ENCODE peak calls at places on chromosomes 6 and 20, in eight cellular contexts. S is CD8-positive, alpha-beta memory T cell; L is Panc1; R is right atrium auricular region; Z is ascending aorta; E is ovary; T is testis; O is CD4-positive, alpha-beta T cell. D is an unnamed sample.

GRCh38 chr20:8215516-8215915 is 83.5 kb downstream of the PLCB1 start:
- DNase-seq in Z (no peak), T (no peak), S (no peak), L (no peak), O (no peak), E (no peak), R (no peak), D (no peak)

GRCh38 chr6:131059486-131059885 is 3.6 kb downstream of the EPB41L2 start:
- DNase-seq in O (no peak), E (no peak), L (peak; percentile 64), R (no peak), T (no peak), Z (no peak), S (no peak), D (no peak)

GRCh38 chr6:157481189-157481864 is 100.3 kb downstream of the ZDHHC14 start:
- DNase-seq in S (no peak), O (no peak), L (no peak), E (no peak), T (no peak), R (no peak), Z (no peak), D (no peak)

GRCh38 chr20:31569163-31570020 is 35.7 kb upstream of the ID1 start:
- DNase-seq in Z (no peak), O (peak; percentile 52), E (peak; percentile 69), S (peak; percentile 71), T (peak; percentile 61), L (no peak), R (no peak), D (peak; percentile 64)

GRCh38 chr6:53588816-53589509 is 44.1 kb upstream of the GCLC start:
- DNase-seq in L (no peak), E (no peak), O (no peak), Z (no peak), S (no peak), T (no peak), R (no peak), D (no peak)

GRCh38 chr20:50691585-50692552 is 527 bp upstream of the RIPOR3 start:
- DNase-seq in L (no peak), E (no peak), Z (no peak), R (no peak), S (no peak), O (no peak), T (peak; percentile 80), D (no peak)

GRCh38 chr6:140956567-140957306 is 1176.0 kb upstream of the GJE1 start:
- DNase-seq in S (no peak), Z (no peak), O (no peak), E (no peak), R (no peak), T (no peak), L (no peak), D (no peak)

GRCh38 chr6:83868639-83869038 is 9.2 kb downstream of the CYB5R4 start:
- DNase-seq in R (no peak), O (no peak), L (no peak), E (no peak), S (no peak), Z (no peak), T (no peak), D (no peak)

GRCh38 chr20:36645998-36646397 is at the start of gene SLA2:
- DNase-seq in S (peak; percentile 82), R (no peak), L (no peak), Z (no peak), T (no peak), E (no peak), O (peak; percentile 63), D (peak; percentile 25)

DNA sequence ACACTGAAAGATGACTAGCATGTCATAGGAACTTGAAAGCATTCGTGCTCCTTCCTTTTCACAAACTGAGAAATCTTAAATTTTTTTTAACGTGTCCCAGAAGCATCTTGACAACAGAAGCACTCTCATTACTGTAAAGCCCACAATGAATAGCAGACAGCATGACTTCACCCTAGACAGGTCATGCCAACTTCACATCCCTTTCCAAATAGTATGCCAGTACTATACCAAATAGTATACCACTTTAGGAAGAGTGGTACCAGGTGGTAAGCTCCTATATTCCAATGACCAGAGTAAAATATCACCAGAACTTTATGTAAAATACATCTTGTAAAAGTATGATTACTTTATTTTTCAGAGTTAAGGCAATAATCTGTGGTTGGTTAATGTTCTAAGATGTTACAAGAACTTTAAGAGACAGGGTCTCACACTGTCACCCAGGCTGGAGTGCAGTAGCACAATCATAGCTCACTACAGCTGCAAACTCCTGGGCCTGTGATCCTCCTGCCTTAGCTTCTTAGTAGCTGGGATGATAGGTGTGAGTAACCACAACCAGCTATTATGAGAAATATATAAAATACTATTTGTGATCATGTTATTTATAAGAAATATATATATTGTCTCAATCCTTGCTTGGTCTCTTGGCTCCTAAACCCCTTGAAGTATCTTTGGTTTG is 15.7 kb downstream of the SOD2 start:
- DNase-seq in E (no peak), R (no peak), L (no peak), S (no peak), O (no peak), T (no peak), Z (no peak), D (no peak)
- H3K27ac ChIP-seq in E (no peak overlapping the region), R (no peak overlapping the region), L (no peak overlapping the region), S (no peak overlapping the region), O (no peak overlapping the region), T (no peak overlapping the region), Z (no peak overlapping the region), D (no peak overlapping the region)

GRCh38 chr6:41636803-41637178 is 1.5 kb upstream of the MDFI start:
- DNase-seq in E (peak; percentile 34), S (no peak), T (no peak), R (no peak), Z (no peak), L (no peak), O (no peak), D (peak; percentile 59)
- H3K27ac ChIP-seq in E (no peak overlapping the region), S (no peak overlapping the region), T (no peak overlapping the region), R (no peak overlapping the region), Z (no peak overlapping the region), L (no peak overlapping the region), O (no peak overlapping the region), D (no peak overlapping the region)

DNA sequence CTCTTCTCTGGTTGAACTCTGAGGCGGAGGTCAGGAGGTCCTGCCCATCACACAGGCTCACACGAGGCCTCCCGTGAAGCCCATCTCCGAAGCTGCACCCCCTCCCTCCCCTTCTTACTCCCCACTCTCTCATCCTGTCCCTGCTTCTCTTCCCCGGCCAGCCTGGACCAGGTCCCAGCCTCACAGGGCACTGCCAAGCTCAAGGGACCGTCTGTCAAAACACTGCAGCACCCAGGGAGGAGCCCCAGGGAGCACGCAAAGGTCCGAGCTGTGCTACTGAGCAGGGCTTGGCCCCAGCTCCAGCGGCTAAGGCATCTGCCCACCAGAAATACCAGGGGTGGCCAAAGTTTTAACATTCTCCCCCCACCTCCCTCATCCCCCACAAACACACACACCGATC is 70.0 kb downstream of the PSMG4 start:
- DNase-seq in O (no peak), R (no peak), Z (no peak), L (no peak), T (no peak), S (no peak), E (no peak), D (no peak)
- H3K27ac ChIP-seq in O (no peak overlapping the region), R (no peak overlapping the region), Z (no peak overlapping the region), L (no peak overlapping the region), T (no peak overlapping the region), S (no peak overlapping the region), E (no peak overlapping the region), D (no peak overlapping the region)

GRCh38 chr20:62336775-62337557 is 30.1 kb downstream of the LAMA5 start:
- DNase-seq in O (no peak), E (no peak), S (no peak), R (no peak), L (no peak), Z (no peak), T (no peak), D (no peak)
- H3K27ac ChIP-seq in O (no peak overlapping the region), E (no peak overlapping the region), S (no peak overlapping the region), R (no peak overlapping the region), L (no peak overlapping the region), Z (no peak overlapping the region), T (no peak overlapping the region), D (no peak overlapping the region)

GRCh38 chr6:33633084-33633461 is 12.0 kb downstream of the ITPR3 start:
- DNase-seq in T (no peak), Z (no peak), E (peak; percentile 30), O (no peak), L (no peak), S (no peak), R (no peak), D (no peak)
- H3K27ac ChIP-seq in T (peak overlapping the region; percentile 39), Z (peak overlapping the region; percentile 27), E (peak overlapping the region; percentile 61), O (no peak overlapping the region), L (peak overlapping the region; percentile 72), S (no peak overlapping the region), R (peak overlapping the region; percentile 14), D (no peak overlapping the region)

GRCh38 chr6:146595981-146596731 is 2.6 kb upstream of the ADGB start:
- DNase-seq in L (no peak), Z (no peak), S (no peak), R (no peak), T (no peak), O (no peak), E (no peak), D (no peak)
- H3K27ac ChIP-seq in L (no peak overlapping the region), Z (no peak overlapping the region), S (no peak overlapping the region), R (no peak overlapping the region), T (no peak overlapping the region), O (no peak overlapping the region), E (no peak overlapping the region), D (no peak overlapping the region)